ENCODE peak calls at places on chromosome 6, in ten cellular contexts. P, U, A, R, Q, W, G, Z, E and N are unnamed samples.

GRCh38 chr6:131199568-131200272 is 64.5 kb downstream of the AKAP7 start:
- DNase-seq in P (peak), U (peak), A (peak), R (peak), Q (peak), W (no peak), G (no peak), Z (no peak), E (peak), N (peak)

GRCh38 chr6:157865249-157865648 is 42.2 kb downstream of the SNX9 start:
- DNase-seq in P (no peak), U (no peak), A (no peak), R (no peak), Q (no peak), W (no peak), G (no peak), Z (no peak), E (no peak), N (no peak)

GRCh38 chr6:89690944-89691324 is 52.4 kb upstream of the LYRM2 start:
- DNase-seq in P (no peak), U (no peak), A (no peak), R (no peak), Q (no peak), W (no peak), G (no peak), Z (no peak), E (no peak), N (no peak)

GRCh38 chr6:117547688-117548621 is 54.4 kb downstream of the GOPC start:
- DNase-seq in P (peak), U (no peak), A (peak), R (peak), Q (no peak), W (peak), G (peak), Z (peak), E (no peak), N (no peak)

GRCh38 chr6:14456941-14457340 is 339.4 kb downstream of the CD83 start:
- DNase-seq in P (no peak), U (no peak), A (no peak), R (no peak), Q (no peak), W (no peak), G (no peak), Z (no peak), E (no peak), N (no peak)

GRCh38 chr6:146598785-146599405 is at the start of gene ADGB:
- DNase-seq in P (no peak), U (peak), A (no peak), R (peak), Q (peak), W (no peak), G (peak), Z (peak), E (no peak), N (peak)

GRCh38 chr6:138300469-138300868 is 77.2 kb upstream of the SMIM28 start:
- DNase-seq in P (no peak), U (no peak), A (no peak), R (no peak), Q (no peak), W (no peak), G (no peak), Z (no peak), E (no peak), N (no peak)

GRCh38 chr6:137001287-137001976 is 43.3 kb downstream of the IL20RA start:
- DNase-seq in P (no peak), U (no peak), A (no peak), R (no peak), Q (no peak), W (no peak), G (no peak), Z (no peak), E (no peak), N (peak)

GRCh38 chr6:169023161-169023874 is 230.3 kb downstream of the THBS2 start:
- DNase-seq in P (no peak), U (no peak), A (no peak), R (peak), Q (no peak), W (no peak), G (no peak), Z (no peak), E (no peak), N (no peak)